ENCODE peak calls at places on chromosomes 12 and 14, in five cellular contexts. T is stomach, G is mesenchymal stem cell, U is PC-3, E is right lobe of liver. B is an unnamed sample.
A peak's percentile ranks its signal among the peaks of the same experiment; 100 is the strongest.

GRCh38 chr14:80996049-80996901 is 40.9 kb downstream of the TSHR start:
- DNase-seq in T (no peak), G (peak; percentile 74), U (peak; percentile 83), E (no peak), B (no peak)

GRCh38 chr12:61870658-61871559 is 389.3 kb upstream of the USP15 start:
- DNase-seq in T (no peak), G (peak; percentile 30), U (no peak), E (no peak), B (no peak)

GRCh38 chr14:89681086-89682018 is 264.3 kb upstream of the FOXN3 start:
- DNase-seq in T (no peak), G (no peak), U (no peak), E (no peak), B (no peak)

GRCh38 chr12:5807538-5808219 is 137.4 kb downstream of the ANO2 start:
- DNase-seq in T (no peak), G (peak; percentile 14), U (peak; percentile 39), E (no peak), B (no peak)

GRCh38 chr12:95608252-95609033 is 57.2 kb upstream of the USP44 start:
- DNase-seq in T (peak; percentile 85), G (peak; percentile 46), U (peak; percentile 91), E (no peak), B (peak; percentile 91)

GRCh38 chr12:130685850-130686249 is 30.2 kb downstream of the RIMBP2 start:
- DNase-seq in T (no peak), G (no peak), U (no peak), E (no peak), B (no peak)

GRCh38 chr12:51342416-51342815 is 4.1 kb downstream of the CELA1 start:
- DNase-seq in T (no peak), G (no peak), U (no peak), E (no peak), B (no peak)

GRCh38 chr12:95624544-95624943 is 73.3 kb upstream of the USP44 start:
- DNase-seq in T (peak; percentile 36), G (no peak), U (no peak), E (no peak), B (no peak)

GRCh38 chr12:5910790-5911548 is 34.1 kb downstream of the ANO2 start:
- DNase-seq in T (no peak), G (no peak), U (no peak), E (no peak), B (no peak)

GRCh38 chr12:80607361-80608135 is 99.9 kb upstream of the MYF6 start:
- DNase-seq in T (no peak), G (no peak), U (peak; percentile 40), E (no peak), B (no peak)

GRCh38 chr14:32509632-32510187 is 180.6 kb downstream of the AKAP6 start:
- DNase-seq in T (peak; percentile 30), G (peak; percentile 73), U (peak; percentile 80), E (peak; percentile 57), B (peak; percentile 90)

GRCh38 chr12:106764738-106765137 is 9.7 kb upstream of the RIC8B start:
- DNase-seq in T (no peak), G (no peak), U (no peak), E (peak; percentile 77), B (peak; percentile 54)

GRCh38 chr12:218728-219590 is 5.0 kb upstream of the SLC6A12 start:
- DNase-seq in T (no peak), G (no peak), U (no peak), E (peak; percentile 15), B (no peak)

GRCh38 chr14:92563359-92563758 is 49.8 kb downstream of the RIN3 start:
- DNase-seq in T (no peak), G (peak; percentile 39), U (peak; percentile 77), E (no peak), B (no peak)

GRCh38 chr14:31391977-31392503 is 28.3 kb downstream of the HEATR5A start:
- DNase-seq in T (no peak), G (no peak), U (no peak), E (no peak), B (no peak)

GRCh38 chr12:34405286-34406227 is 383.3 kb downstream of the ALG10 start:
- DNase-seq in T (no peak), G (no peak), U (no peak), E (peak; percentile 29), B (peak; percentile 57)

GRCh38 chr14:79516009-79516408 is 695.3 kb downstream of the DIO2 start:
- DNase-seq in T (no peak), G (no peak), U (no peak), E (no peak), B (no peak)

GRCh38 chr14:105841022-105842009 is 314.9 kb downstream of the TMEM121 start:
- DNase-seq in T (no peak), G (no peak), U (no peak), E (no peak), B (no peak)

GRCh38 chr12:108638141-108638823 is 4.6 kb upstream of the SELPLG start:
- DNase-seq in T (peak; percentile 22), G (no peak), U (no peak), E (no peak), B (no peak)

GRCh38 chr14:51394391-51394790 is 154.3 kb downstream of the TMX1 start:
- DNase-seq in T (no peak), G (peak; percentile 89), U (no peak), E (no peak), B (no peak)

GRCh38 chr12:41585784-41586183 is 397.7 kb downstream of the PDZRN4 start:
- DNase-seq in T (no peak), G (no peak), U (no peak), E (no peak), B (no peak)

GRCh38 chr14:69573841-69574265 is 818 bp downstream of the CCDC177 start:
- DNase-seq in T (no peak), G (no peak), U (no peak), E (no peak), B (no peak)

GRCh38 chr12:123928897-123929296 is 43.7 kb downstream of the CCDC92 start:
- DNase-seq in T (no peak), G (no peak), U (no peak), E (no peak), B (peak; percentile 39)

GRCh38 chr12:126084480-126084879 is 1019.2 kb downstream of the AACS start:
- DNase-seq in T (no peak), G (no peak), U (peak; percentile 4), E (no peak), B (no peak)

GRCh38 chr12:68793436-68793835 is 14.5 kb upstream of the MDM2 start:
- DNase-seq in T (no peak), G (no peak), U (no peak), E (no peak), B (no peak)

GRCh38 chr12:67377541-67377940 is 108.4 kb downstream of the CAND1 start:
- DNase-seq in T (no peak), G (no peak), U (no peak), E (no peak), B (no peak)

GRCh38 chr14:94685681-94686485 is 73.7 kb downstream of the SERPINA3 start:
- DNase-seq in T (no peak), G (no peak), U (no peak), E (no peak), B (peak; percentile 22)

DNA sequence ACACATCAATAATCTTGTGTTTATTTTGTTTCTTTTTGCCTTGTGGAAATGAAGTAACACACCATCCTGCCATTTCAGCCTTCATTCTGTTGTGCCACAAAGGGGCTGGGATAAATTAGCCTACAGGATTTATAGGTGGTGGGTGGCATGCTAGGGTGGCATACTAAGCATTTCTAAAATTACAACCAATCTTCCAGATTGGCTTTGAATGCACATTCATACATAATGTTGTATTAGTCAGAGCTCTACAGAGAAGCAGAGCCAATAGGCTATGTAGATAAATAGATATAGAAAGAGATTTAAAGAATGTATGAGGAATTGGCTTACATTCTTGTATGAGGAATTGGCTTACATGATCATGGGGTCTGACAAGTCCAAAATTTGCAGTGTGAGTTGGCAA is 25.4 kb upstream of the TXNRD1 start:
- DNase-seq in T (no peak), G (no peak), U (peak; percentile 38), E (no peak), B (no peak)
- H3K27ac ChIP-seq in T (no peak overlapping the region), G (no peak overlapping the region), U (no peak overlapping the region), E (no peak overlapping the region), B (no peak overlapping the region)

GRCh38 chr12:12724421-12725085 is 7.4 kb downstream of the CDKN1B start:
- DNase-seq in T (no peak), G (peak; percentile 46), U (peak; percentile 21), E (no peak), B (no peak)

GRCh38 chr12:12721251-12721689 is 4.1 kb downstream of the CDKN1B start:
- DNase-seq in T (no peak), G (no peak), U (peak; percentile 69), E (no peak), B (no peak)

GRCh38 chr12:12723681-12724420 is 6.7 kb downstream of the CDKN1B start:
- DNase-seq in T (peak; percentile 44), G (peak; percentile 57), U (peak; percentile 23), E (peak; percentile 78), B (peak; percentile 72)

GRCh38 chr12:12722351-12723146 is 5.4 kb downstream of the CDKN1B start:
- DNase-seq in T (no peak), G (peak; percentile 56), U (peak; percentile 36), E (no peak), B (no peak)

DNA sequence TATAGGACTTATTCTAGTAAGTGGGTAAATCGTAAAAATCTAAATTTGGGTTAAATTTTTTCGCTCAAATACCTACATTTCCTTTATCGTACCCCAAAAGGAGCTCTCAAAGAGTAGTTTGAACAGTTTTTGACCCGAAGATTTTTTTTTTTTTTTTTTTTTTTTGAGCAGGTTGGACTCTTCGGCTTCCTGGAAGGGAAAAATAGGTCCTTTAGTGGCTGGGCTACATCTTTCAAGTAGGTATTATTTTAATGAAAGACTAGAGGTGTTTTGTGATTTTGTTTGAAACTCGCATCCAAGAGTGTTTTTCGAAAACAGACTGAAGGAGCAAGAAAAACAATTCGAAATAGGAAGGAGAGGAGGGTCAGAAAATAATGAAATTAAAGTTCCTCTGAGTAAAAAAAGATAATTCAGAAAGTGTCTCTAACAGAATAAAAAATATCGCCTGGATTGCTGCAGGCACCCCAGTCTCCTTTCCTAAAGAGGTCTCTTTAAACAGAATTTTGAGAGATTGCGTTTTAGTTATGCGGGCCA is 6.0 kb downstream of the CDKN1B start:
- DNase-seq in T (no peak), G (peak; percentile 26), U (peak; percentile 15), E (no peak), B (no peak)
- H3K4me1 ChIP-seq in T (peaks cover 58% of the 10 kb centered on the region), G (peaks cover 9% of the 10 kb centered on the region), U (peaks cover 26% of the 10 kb centered on the region), E (peaks cover 41% of the 10 kb centered on the region), B (no peaks in the 10 kb centered on the region)

DNA sequence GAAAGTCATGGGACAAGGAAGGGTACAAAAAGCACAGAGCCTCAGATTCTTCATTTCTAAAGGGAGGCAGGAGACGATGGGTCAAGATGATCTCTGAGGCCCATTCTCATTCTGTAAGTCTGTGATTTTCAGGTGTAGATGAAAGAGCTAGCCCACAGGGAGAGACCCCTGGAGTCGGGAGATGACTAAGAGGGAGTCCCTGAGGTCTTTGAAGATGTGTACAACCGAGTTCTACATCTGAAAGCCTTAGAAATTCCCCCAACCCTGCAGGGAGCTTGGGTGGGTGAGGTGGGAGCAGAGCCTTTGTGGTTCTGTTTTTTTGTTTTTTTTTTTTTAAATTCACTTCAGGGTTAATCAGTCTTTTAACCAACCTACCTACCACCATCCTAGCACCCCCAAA is 3.1 kb downstream of the WNT10B start:
- DNase-seq in T (no peak), G (no peak), U (no peak), E (no peak), B (no peak)
- H3K27me3 ChIP-seq in T (peaks cover 22% of the 10 kb centered on the region), G (peaks cover 83% of the 10 kb centered on the region), U (no peaks in the 10 kb centered on the region), E (peaks cover 24% of the 10 kb centered on the region), B (no peaks in the 10 kb centered on the region)

DNA sequence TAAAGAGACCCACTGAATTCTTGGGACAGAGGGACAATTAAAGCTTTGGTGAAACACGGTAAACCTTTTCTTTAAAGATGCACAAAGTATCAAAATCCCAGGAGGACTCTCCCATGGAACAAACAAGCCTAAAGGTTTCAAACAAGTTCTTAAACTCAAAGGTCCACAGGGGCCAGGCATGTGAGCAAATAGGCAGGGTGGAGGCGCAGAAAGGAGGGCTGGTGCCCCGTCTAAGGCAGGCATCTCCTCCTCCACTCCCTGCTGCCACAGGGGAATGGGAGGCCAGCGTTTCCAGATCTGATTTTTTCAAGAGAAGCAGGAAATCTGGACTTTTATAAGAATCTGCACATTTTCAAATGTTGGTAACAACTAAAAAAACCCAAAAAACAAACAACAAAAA is 7.6 kb downstream of the RPS6KL1 start:
- DNase-seq in T (no peak), G (no peak), U (no peak), E (no peak), B (no peak)
- H3K27ac ChIP-seq in T (no peak overlapping the region), G (no peak overlapping the region), U (no peak overlapping the region), E (no peak overlapping the region), B (no peak overlapping the region)

B was measured in aorta.